ENCODE peak calls at places on chromosomes 7 and 10, in five cellular contexts. K is foreskin fibroblast, H is kidney epithelial cell, M is hepatocyte, W is astrocyte. D is an unnamed sample.

GRCh38 chr7:152568972-152569371 is 107.0 kb downstream of the XRCC2 start:
- DNase-seq in K (no peak), H (no peak), M (no peak), W (no peak), D (no peak)

GRCh38 chr10:113007343-113007771 is 57.3 kb downstream of the TCF7L2 start:
- DNase-seq in K (no peak), H (no peak), M (no peak), W (no peak), D (no peak)

GRCh38 chr10:48765527-48765926 is 80.9 kb downstream of the WDFY4 start:
- DNase-seq in K (no peak), H (no peak), M (no peak), W (no peak), D (no peak)

GRCh38 chr10:60323171-60323570 is 66.5 kb downstream of the ANK3 start:
- DNase-seq in K (no peak), H (no peak), M (no peak), W (no peak), D (no peak)

GRCh38 chr10:26503911-26504310 is 65.8 kb downstream of the APBB1IP start:
- DNase-seq in K (no peak), H (no peak), M (no peak), W (no peak), D (no peak)

GRCh38 chr7:150943453-150943814 is 34.7 kb downstream of the KCNH2 start:
- DNase-seq in K (no peak), H (no peak), M (no peak), W (no peak), D (no peak)

GRCh38 chr10:3776796-3777571 is 8.0 kb downstream of the KLF6 start:
- DNase-seq in K (peak; percentile 91), H (no peak), M (peak; percentile 77), W (peak; percentile 96), D (peak; percentile 98)

GRCh38 chr10:43855667-43856210 is 207.1 kb upstream of the ZNF32 start:
- DNase-seq in K (no peak), H (no peak), M (no peak), W (no peak), D (no peak)

GRCh38 chr7:139362302-139362701 is 2.6 kb downstream of the LUC7L2 start:
- DNase-seq in K (peak; percentile 12), H (no peak), M (no peak), W (peak; percentile 10), D (no peak)

GRCh38 chr7:121873795-121874194 is 834 bp downstream of the PTPRZ1 start:
- DNase-seq in K (peak; percentile 1), H (no peak), M (no peak), W (no peak), D (peak; percentile 3)

GRCh38 chr7:23093111-23093510 is 12.5 kb upstream of the KLHL7 start:
- DNase-seq in K (peak; percentile 40), H (no peak), M (no peak), W (peak; percentile 58), D (no peak)

GRCh38 chr7:54180796-54181195 is 361.4 kb upstream of the VSTM2A start:
- DNase-seq in K (no peak), H (no peak), M (no peak), W (no peak), D (no peak)

GRCh38 chr7:152759655-152760383 is at the start of gene ACTR3B:
- DNase-seq in K (peak; percentile 95), H (peak; percentile 34), M (peak; percentile 96), W (peak; percentile 56), D (peak; percentile 84)

GRCh38 chr10:31759124-31759798 is 169.4 kb downstream of the ARHGAP12 start:
- DNase-seq in K (peak; percentile 72), H (no peak), M (peak; percentile 82), W (peak; percentile 36), D (peak; percentile 65)

GRCh38 chr10:60611291-60611747 is 167.0 kb upstream of the CDK1 start:
- DNase-seq in K (peak; percentile 92), H (peak; percentile 75), M (peak; percentile 30), W (peak; percentile 89), D (peak; percentile 82)

GRCh38 chr7:28381466-28381865 is 30.9 kb upstream of the CREB5 start:
- DNase-seq in K (peak; percentile 37), H (no peak), M (no peak), W (peak; percentile 35), D (peak; percentile 59)

GRCh38 chr7:28378574-28379149 is 33.7 kb upstream of the CREB5 start:
- DNase-seq in K (peak; percentile 69), H (no peak), M (no peak), W (no peak), D (no peak)

GRCh38 chr7:28389504-28390385 is 22.6 kb upstream of the CREB5 start:
- DNase-seq in K (peak; percentile 80), H (no peak), M (peak; percentile 86), W (peak; percentile 52), D (peak; percentile 86)

GRCh38 chr7:28382146-28382545 is 30.2 kb upstream of the CREB5 start:
- DNase-seq in K (no peak), H (no peak), M (no peak), W (no peak), D (no peak)

DNA sequence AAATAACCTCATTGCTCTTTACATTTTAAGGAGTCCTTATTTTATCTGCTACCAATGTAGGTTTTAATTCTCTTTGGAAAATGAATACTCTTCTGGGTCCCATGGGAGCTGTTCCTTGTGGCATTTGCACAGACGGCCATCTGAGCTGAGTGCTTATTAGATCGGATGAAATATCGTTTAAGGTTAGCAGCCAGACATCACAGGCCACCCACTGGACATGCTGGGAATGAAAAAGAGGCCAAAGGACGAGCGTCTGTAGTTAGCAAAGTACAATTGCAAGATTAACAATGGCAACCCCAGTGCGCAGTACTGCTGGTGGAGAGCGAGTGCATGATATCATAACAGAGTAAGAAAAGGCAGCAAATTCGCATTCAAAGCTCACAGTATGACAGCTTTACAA is 28.4 kb upstream of the CREB5 start:
- DNase-seq in K (no peak), H (no peak), M (no peak), W (no peak), D (no peak)
- TF ChIP-seq CTCF in K (no peak), H (no peak), M (no peak), W (no peak), D (no peak)

DNA sequence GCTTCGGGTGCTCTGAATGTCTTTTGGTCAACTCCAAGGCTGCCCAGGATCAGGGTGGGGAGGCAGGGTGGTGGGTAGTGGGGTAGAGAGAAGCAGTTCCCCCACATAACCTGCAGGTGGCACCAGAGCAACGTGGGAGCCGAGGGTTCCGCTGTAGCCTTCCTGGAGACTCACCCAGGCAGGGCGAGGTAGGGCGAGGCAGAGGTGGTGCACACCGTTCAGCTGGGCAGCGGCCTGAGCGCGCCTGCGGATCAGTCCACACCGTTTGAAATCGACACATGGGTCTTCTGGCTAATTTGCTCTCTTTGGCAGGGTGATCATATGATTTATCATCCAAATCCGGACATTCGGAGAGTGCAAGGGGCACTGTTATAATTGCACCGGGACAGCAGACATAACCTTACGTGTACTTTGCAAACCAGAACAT is 41.4 kb upstream of the MAP3K8 start:
- DNase-seq in K (peak; percentile 75), H (no peak), M (peak; percentile 86), W (peak; percentile 18), D (peak; percentile 65)
- H3K4me3 ChIP-seq in K (peak overlapping the region; percentile 25), H (no peak overlapping the region), M (no peak overlapping the region), W (no peak overlapping the region), D (peak overlapping the region; percentile 43)

DNA sequence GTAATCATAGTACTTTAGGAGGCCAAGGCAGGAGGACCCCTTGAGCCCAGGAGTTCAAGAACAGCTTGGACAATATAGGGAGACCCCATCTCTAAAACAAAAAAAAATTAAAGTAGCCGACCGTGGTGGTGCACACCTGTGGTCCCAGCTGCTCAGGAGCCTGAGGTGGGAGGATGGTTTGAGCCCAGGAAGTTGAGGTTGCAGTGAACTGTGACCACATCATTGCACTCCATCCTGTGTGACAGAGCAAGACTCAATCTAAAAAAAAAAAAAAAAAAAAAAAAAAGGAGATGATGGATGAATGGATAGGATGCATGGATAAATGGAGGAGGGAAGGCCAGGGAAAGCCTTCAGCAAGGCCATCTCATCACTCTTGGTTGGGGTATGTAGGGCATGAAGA is 33.4 kb upstream of the BMPR1A start:
- DNase-seq in K (no peak), H (no peak), M (no peak), W (no peak), D (no peak)
- TF ChIP-seq CTCF in K (no peak), H (no peak), M (no peak), W (no peak), D (no peak)

GRCh38 chr10:620971-621370 is 68.5 kb downstream of the DIP2C start:
- DNase-seq in K (no peak), H (no peak), M (no peak), W (no peak), D (no peak)
- H3K4me3 ChIP-seq in K (no peak overlapping the region), H (no peak overlapping the region), M (no peak overlapping the region), W (no peak overlapping the region), D (no peak overlapping the region)

DNA sequence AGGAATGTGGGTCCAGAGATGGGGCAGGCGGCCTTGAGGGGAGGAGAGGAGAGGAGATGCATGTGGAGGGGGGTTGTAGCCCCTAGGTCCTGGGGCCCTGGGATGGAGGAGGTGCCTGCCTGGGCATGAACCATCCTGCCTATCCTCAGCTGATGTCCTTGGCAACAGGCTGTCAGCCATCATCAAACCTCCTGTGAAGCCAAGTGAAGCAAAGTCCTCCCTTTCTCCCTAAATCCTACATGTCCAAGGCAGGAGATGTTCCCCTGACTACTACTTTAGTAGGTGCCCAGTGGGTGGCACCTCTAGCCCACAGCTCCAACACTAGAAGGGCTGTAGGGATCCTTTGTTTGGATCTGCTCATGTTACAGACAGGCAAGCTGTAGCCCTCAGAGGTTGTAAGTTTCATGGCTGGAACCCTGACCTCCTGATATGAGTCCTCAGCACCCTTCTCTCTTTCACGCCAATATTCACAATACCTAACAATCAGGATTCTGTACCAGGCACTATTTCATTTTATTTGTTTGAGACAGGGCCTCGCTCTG is 66.6 kb upstream of the SYPL1 start:
- DNase-seq in K (peak; percentile 82), H (no peak), M (peak; percentile 18), W (peak; percentile 36), D (peak; percentile 69)
- TF ChIP-seq CTCF in K (peak; percentile 44), H (peak; percentile 23), M (peak; percentile 30), W (no peak), D (peak; percentile 47)

GRCh38 chr7:158261362-158262235 is 326.0 kb downstream of the PTPRN2 start:
- DNase-seq in K (no peak), H (no peak), M (no peak), W (no peak), D (no peak)

GRCh38 chr7:158263964-158264748 is 323.5 kb downstream of the PTPRN2 start:
- DNase-seq in K (no peak), H (no peak), M (peak; percentile 61), W (no peak), D (no peak)

GRCh38 chr7:158263110-158263963 is 324.3 kb downstream of the PTPRN2 start:
- DNase-seq in K (no peak), H (no peak), M (no peak), W (no peak), D (no peak)

GRCh38 chr7:158260567-158261361 is 326.9 kb downstream of the PTPRN2 start:
- DNase-seq in K (no peak), H (no peak), M (no peak), W (no peak), D (no peak)

GRCh38 chr7:158262284-158263109 is 325.1 kb downstream of the PTPRN2 start:
- DNase-seq in K (no peak), H (no peak), M (no peak), W (no peak), D (no peak)
- H3K4me3 ChIP-seq in K (no peak overlapping the region), H (no peak overlapping the region), M (no peak overlapping the region), W (no peak overlapping the region), D (no peak overlapping the region)

D was measured in fibroblast of the aortic adventitia.